ENCODE peak calls at places on chromosomes 4 and X, in six cellular contexts. One of them, this sample, is unnamed.
A peak's percentile ranks its signal among the peaks of the same experiment; 100 is the strongest.

GRCh38 chr4:123545569-123546122 is 149.1 kb downstream of the SPRY1 start:
- DNase-seq in A549: no peak
- DNase-seq in tibial nerve: no peak
- DNase-seq in K562: no peak
- DNase-seq in HepG2: peak; percentile 43
- DNase-seq in adrenal gland: no peak
- DNase-seq in this sample: no peak

GRCh38 chr4:92387459-92388069 is 83.8 kb downstream of the GRID2 start:
- DNase-seq in A549: peak; percentile 6
- DNase-seq in tibial nerve: no peak
- DNase-seq in K562: peak; percentile 18
- DNase-seq in HepG2: peak; percentile 30
- DNase-seq in adrenal gland: no peak
- DNase-seq in this sample: no peak

GRCh38 chrX:47648376-47648775 is 2.0 kb downstream of the ELK1 start:
- DNase-seq in A549: no peak
- DNase-seq in tibial nerve: no peak
- DNase-seq in K562: no peak
- DNase-seq in HepG2: no peak
- DNase-seq in adrenal gland: no peak
- DNase-seq in this sample: no peak

GRCh38 chr4:182645511-182645910 is 271.7 kb downstream of the DCTD start:
- DNase-seq in A549: no peak
- DNase-seq in tibial nerve: no peak
- DNase-seq in K562: no peak
- DNase-seq in HepG2: no peak
- DNase-seq in adrenal gland: no peak
- DNase-seq in this sample: no peak

GRCh38 chr4:113943085-113943484 is 36.4 kb downstream of the ARSJ start:
- DNase-seq in A549: no peak
- DNase-seq in tibial nerve: no peak
- DNase-seq in K562: no peak
- DNase-seq in HepG2: no peak
- DNase-seq in adrenal gland: no peak
- DNase-seq in this sample: no peak

GRCh38 chr4:83606898-83607297 is 71.0 kb downstream of the GPAT3 start:
- DNase-seq in A549: no peak
- DNase-seq in tibial nerve: no peak
- DNase-seq in K562: no peak
- DNase-seq in HepG2: no peak
- DNase-seq in adrenal gland: no peak
- DNase-seq in this sample: no peak

GRCh38 chr4:113173865-113174264 is 124.4 kb downstream of the ANK2 start:
- DNase-seq in A549: no peak
- DNase-seq in tibial nerve: no peak
- DNase-seq in K562: no peak
- DNase-seq in HepG2: no peak
- DNase-seq in adrenal gland: no peak
- DNase-seq in this sample: no peak

GRCh38 chr4:187656953-187657352 is 338.6 kb upstream of the ZFP42 start:
- DNase-seq in A549: no peak
- DNase-seq in tibial nerve: no peak
- DNase-seq in K562: no peak
- DNase-seq in HepG2: no peak
- DNase-seq in adrenal gland: no peak
- DNase-seq in this sample: no peak

GRCh38 chr4:6182390-6183280 is 17.7 kb downstream of the JAKMIP1 start:
- DNase-seq in A549: no peak
- DNase-seq in tibial nerve: no peak
- DNase-seq in K562: no peak
- DNase-seq in HepG2: no peak
- DNase-seq in adrenal gland: no peak
- DNase-seq in this sample: no peak

GRCh38 chr4:42152507-42153504 is at the start of gene BEND4:
- DNase-seq in A549: no peak
- DNase-seq in tibial nerve: no peak
- DNase-seq in K562: no peak
- DNase-seq in HepG2: no peak
- DNase-seq in adrenal gland: no peak
- DNase-seq in this sample: no peak

GRCh38 chrX:119693996-119694451 is 1.1 kb upstream of the SEPTIN6 start:
- DNase-seq in A549: no peak
- DNase-seq in tibial nerve: no peak
- DNase-seq in K562: no peak
- DNase-seq in HepG2: no peak
- DNase-seq in adrenal gland: peak; percentile 61
- DNase-seq in this sample: peak; percentile 81

GRCh38 chrX:119690921-119691716 is 1.8 kb downstream of the SEPTIN6 start:
- DNase-seq in A549: no peak
- DNase-seq in tibial nerve: no peak
- DNase-seq in K562: peak; percentile 89
- DNase-seq in HepG2: no peak
- DNase-seq in adrenal gland: peak; percentile 77
- DNase-seq in this sample: no peak

GRCh38 chrX:119694601-119695534 is 1.9 kb upstream of the SEPTIN6 start:
- DNase-seq in A549: no peak
- DNase-seq in tibial nerve: no peak
- DNase-seq in K562: no peak
- DNase-seq in HepG2: peak; percentile 39
- DNase-seq in adrenal gland: no peak
- DNase-seq in this sample: peak; percentile 78

GRCh38 chrX:119692241-119693031 is 532 bp downstream of the SEPTIN6 start:
- DNase-seq in A549: peak; percentile 47
- DNase-seq in tibial nerve: no peak
- DNase-seq in K562: peak; percentile 73
- DNase-seq in HepG2: no peak
- DNase-seq in adrenal gland: peak; percentile 52
- DNase-seq in this sample: peak; percentile 90

GRCh38 chrX:119693032-119693995 is at the start of gene SEPTIN6:
- DNase-seq in A549: peak; percentile 49
- DNase-seq in tibial nerve: peak; percentile 26
- DNase-seq in K562: peak; percentile 88
- DNase-seq in HepG2: peak; percentile 59
- DNase-seq in adrenal gland: peak; percentile 81
- DNase-seq in this sample: peak; percentile 95
- TF ChIP-seq POLR2A in A549: peak; percentile 35
- TF ChIP-seq POLR2A in tibial nerve: no peak
- TF ChIP-seq POLR2A in K562: peak; percentile 80
- TF ChIP-seq POLR2A in HepG2: peak; percentile 75
- TF ChIP-seq POLR2A in adrenal gland: peak; percentile 92
- TF ChIP-seq POLR2A in this sample: peak; percentile 89

GRCh38 chr4:159269143-159269542 is 166.3 kb downstream of the RAPGEF2 start:
- DNase-seq in A549: no peak
- DNase-seq in tibial nerve: no peak
- DNase-seq in K562: no peak
- DNase-seq in HepG2: no peak
- DNase-seq in adrenal gland: no peak
- DNase-seq in this sample: no peak
- H3K4me3 ChIP-seq in A549: no peak overlapping the region
- H3K4me3 ChIP-seq in tibial nerve: peak overlapping the region; percentile 2
- H3K4me3 ChIP-seq in K562: no peak overlapping the region
- H3K4me3 ChIP-seq in HepG2: no peak overlapping the region
- H3K4me3 ChIP-seq in adrenal gland: no peak overlapping the region
- H3K4me3 ChIP-seq in this sample: no peak overlapping the region

DNA sequence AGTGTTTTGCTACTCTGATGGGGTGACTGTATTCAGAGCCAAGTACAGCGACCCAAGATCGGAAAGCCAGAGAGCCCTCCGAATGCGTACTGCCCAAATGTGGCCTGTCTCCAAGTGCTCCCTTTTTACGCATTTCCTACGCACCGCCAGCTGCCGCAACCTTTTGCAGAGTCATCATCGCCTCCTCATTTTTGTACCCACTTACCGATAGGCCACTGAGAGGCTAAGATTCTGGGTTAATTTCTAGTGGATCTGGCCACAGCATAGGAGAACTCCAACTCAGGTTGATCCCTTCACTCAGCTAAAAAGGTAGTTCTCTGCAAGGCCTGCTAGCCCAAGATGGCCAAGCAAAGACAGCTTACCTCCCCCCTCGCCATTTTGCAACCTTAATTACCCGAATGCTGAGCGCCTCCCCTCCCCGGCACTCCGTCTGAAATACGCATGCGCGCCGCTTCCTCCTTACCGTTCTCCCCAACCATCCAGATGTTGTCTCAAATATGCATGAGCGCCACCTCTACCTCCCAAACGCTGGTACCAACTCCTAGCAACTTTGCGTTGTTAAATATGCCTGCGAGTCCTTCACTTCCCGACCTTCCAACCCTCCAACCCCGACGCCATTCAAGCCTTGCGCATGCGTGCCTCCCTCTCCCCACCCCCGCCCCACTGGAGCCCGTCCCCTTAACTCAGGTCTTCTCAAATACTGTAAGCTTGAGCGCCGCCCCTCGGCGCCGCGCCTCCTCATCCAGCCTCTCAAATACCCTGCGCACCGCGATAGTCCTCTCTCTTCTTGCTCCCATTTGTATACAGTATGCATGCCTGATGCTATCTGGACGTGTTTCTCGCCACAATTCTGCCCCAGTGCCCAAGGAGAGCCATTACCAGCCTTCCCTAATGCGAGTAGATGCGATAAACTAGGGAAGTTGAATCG is 11.8 kb upstream of the ZCCHC13 start:
- DNase-seq in A549: peak; percentile 77
- DNase-seq in tibial nerve: peak; percentile 86
- DNase-seq in K562: peak; percentile 95
- DNase-seq in HepG2: peak; percentile 76
- DNase-seq in adrenal gland: peak; percentile 80
- DNase-seq in this sample: peak; percentile 94
- TF ChIP-seq POLR2A in A549: peak; percentile 75
- TF ChIP-seq POLR2A in tibial nerve: peak; percentile 59
- TF ChIP-seq POLR2A in K562: peak; percentile 88
- TF ChIP-seq POLR2A in HepG2: peak; percentile 51
- TF ChIP-seq POLR2A in adrenal gland: peak; percentile 73
- TF ChIP-seq POLR2A in this sample: no peak

GRCh38 chr4:107951551-107951950 is 20.2 kb downstream of the CYP2U1 start:
- DNase-seq in A549: no peak
- DNase-seq in tibial nerve: no peak
- DNase-seq in K562: no peak
- DNase-seq in HepG2: no peak
- DNase-seq in adrenal gland: no peak
- DNase-seq in this sample: no peak
- H3K4me3 ChIP-seq in A549: no peak overlapping the region
- H3K4me3 ChIP-seq in tibial nerve: no peak overlapping the region
- H3K4me3 ChIP-seq in K562: no peak overlapping the region
- H3K4me3 ChIP-seq in HepG2: no peak overlapping the region
- H3K4me3 ChIP-seq in adrenal gland: no peak overlapping the region
- H3K4me3 ChIP-seq in this sample: no peak overlapping the region

GRCh38 chrX:55451626-55451989 is 319 bp upstream of the MAGEH1 start:
- DNase-seq in A549: peak; percentile 1
- DNase-seq in tibial nerve: no peak
- DNase-seq in K562: no peak
- DNase-seq in HepG2: no peak
- DNase-seq in adrenal gland: no peak
- DNase-seq in this sample: no peak

GRCh38 chrX:55450259-55450658 is 1.7 kb upstream of the MAGEH1 start:
- DNase-seq in A549: no peak
- DNase-seq in tibial nerve: no peak
- DNase-seq in K562: peak; percentile 26
- DNase-seq in HepG2: peak; percentile 3
- DNase-seq in adrenal gland: peak; percentile 17
- DNase-seq in this sample: no peak

GRCh38 chrX:55451125-55451524 is 802 bp upstream of the MAGEH1 start:
- DNase-seq in A549: no peak
- DNase-seq in tibial nerve: no peak
- DNase-seq in K562: no peak
- DNase-seq in HepG2: no peak
- DNase-seq in adrenal gland: no peak
- DNase-seq in this sample: no peak

GRCh38 chrX:55452825-55453124 is 848 bp downstream of the MAGEH1 start:
- DNase-seq in A549: no peak
- DNase-seq in tibial nerve: no peak
- DNase-seq in K562: peak; percentile 1
- DNase-seq in HepG2: no peak
- DNase-seq in adrenal gland: no peak
- DNase-seq in this sample: no peak

DNA sequence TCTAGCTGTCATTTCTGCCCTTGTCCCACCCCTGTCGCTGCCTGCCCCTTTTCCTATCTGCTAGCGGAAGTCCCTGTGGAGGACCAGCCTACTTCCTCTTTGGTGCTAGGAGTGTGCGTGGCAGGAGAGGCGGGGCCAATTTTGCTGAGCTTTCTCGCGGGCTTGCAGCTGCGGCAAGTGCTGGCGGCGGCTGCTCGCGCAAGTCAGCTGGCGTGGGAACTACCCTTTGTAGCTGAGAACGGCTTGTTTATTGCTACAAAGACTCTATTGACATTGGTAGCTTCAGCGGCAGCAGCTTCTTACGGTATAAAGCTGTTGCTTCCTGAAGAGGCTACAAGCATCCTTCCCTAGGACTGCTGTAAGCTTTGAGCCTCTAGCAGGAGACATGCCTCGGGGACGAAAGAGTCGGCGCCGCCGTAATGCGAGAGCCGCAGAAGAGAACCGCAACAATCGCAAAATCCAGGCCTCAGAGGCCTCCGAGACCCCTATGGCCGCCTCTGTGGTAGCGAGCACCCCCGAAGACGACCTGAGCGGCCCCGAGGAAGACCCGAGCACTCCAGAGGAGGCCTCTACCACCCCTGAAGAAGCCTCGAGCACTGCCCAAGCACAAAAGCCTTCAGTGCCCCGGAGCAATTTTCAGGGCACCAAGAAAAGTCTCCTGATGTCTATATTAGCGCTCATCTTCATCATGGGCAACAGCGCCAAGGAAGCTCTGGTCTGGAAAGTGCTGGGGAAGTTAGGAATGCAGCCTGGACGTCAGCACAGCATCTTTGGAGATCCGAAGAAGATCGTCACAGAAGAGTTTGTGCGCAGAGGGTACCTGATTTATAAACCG is at the start of gene MAGEH1:
- DNase-seq in A549: peak; percentile 46
- DNase-seq in tibial nerve: peak; percentile 65
- DNase-seq in K562: peak; percentile 81
- DNase-seq in HepG2: peak; percentile 52
- DNase-seq in adrenal gland: peak; percentile 69
- DNase-seq in this sample: peak; percentile 93
- TF ChIP-seq POLR2A in A549: peak; percentile 50
- TF ChIP-seq POLR2A in tibial nerve: peak; percentile 76
- TF ChIP-seq POLR2A in K562: peak; percentile 61
- TF ChIP-seq POLR2A in HepG2: no peak
- TF ChIP-seq POLR2A in adrenal gland: peak; percentile 69
- TF ChIP-seq POLR2A in this sample: peak; percentile 32

GRCh38 chr4:1195109-1195671 is 22.8 kb upstream of the SPON2 start:
- DNase-seq in A549: no peak
- DNase-seq in tibial nerve: peak; percentile 10
- DNase-seq in K562: no peak
- DNase-seq in HepG2: no peak
- DNase-seq in adrenal gland: peak; percentile 23
- DNase-seq in this sample: no peak
- H3K4me3 ChIP-seq in A549: no peak overlapping the region
- H3K4me3 ChIP-seq in tibial nerve: no peak overlapping the region
- H3K4me3 ChIP-seq in K562: no peak overlapping the region
- H3K4me3 ChIP-seq in HepG2: no peak overlapping the region
- H3K4me3 ChIP-seq in adrenal gland: no peak overlapping the region
- H3K4me3 ChIP-seq in this sample: no peak overlapping the region